ENCODE peak calls at places on chromosomes 13 and 19, in six cellular contexts. J is lung microvascular endothelial cell, M is NCI-H748 treated with DMSO at 0.1 percent for 48 hours, P is dermis blood vessel endothelial cell, E is LHCN-M2, T is left colon. S is an unnamed sample.

GRCh38 chr13:113105032-113105993 is at the start of gene F7:
- DNase-seq in J (no peak), T (peak), P (no peak), M (no peak), E (no peak), S (no peak)

GRCh38 chr13:89457977-89458376 is 1786.8 kb downstream of the SLITRK5 start:
- DNase-seq in J (no peak), E (peak), T (no peak), P (peak), M (no peak), S (no peak)

GRCh38 chr13:59883885-59884284 is 279.8 kb downstream of the DIAPH3 start:
- DNase-seq in E (no peak), J (no peak), T (no peak), M (no peak), P (no peak), S (no peak)

GRCh38 chr13:112510002-112510780 is 77.8 kb downstream of the TUBGCP3 start:
- DNase-seq in J (peak), T (no peak), M (peak), P (peak), E (peak), S (peak)

GRCh38 chr13:44396295-44396962 is 22.8 kb downstream of the SERP2 start:
- DNase-seq in E (no peak), P (no peak), J (no peak), M (no peak), T (no peak), S (no peak)

GRCh38 chr13:49754146-49754545 is 38.3 kb downstream of the KPNA3 start:
- DNase-seq in M (no peak), J (no peak), E (no peak), T (no peak), P (no peak), S (no peak)

GRCh38 chr13:33743438-33744368 is 74.2 kb upstream of the RFC3 start:
- DNase-seq in M (peak), T (no peak), E (no peak), P (no peak), J (no peak), S (no peak)

GRCh38 chr13:79306650-79307049 is 99.4 kb downstream of the RBM26 start:
- DNase-seq in J (no peak), M (no peak), E (no peak), T (no peak), P (no peak), S (no peak)

GRCh38 chr19:29724102-29724641 is 9.1 kb upstream of the C19orf12 start:
- DNase-seq in J (peak), P (peak), T (peak), M (no peak), E (peak), S (peak)

GRCh38 chr19:44746946-44747738 is 1.4 kb upstream of the BCL3 start:
- DNase-seq in M (peak), E (peak), P (peak), J (peak), T (peak), S (peak)

GRCh38 chr19:3284759-3285646 is 60.5 kb downstream of the CELF5 start:
- DNase-seq in P (peak), J (peak), E (peak), T (peak), M (peak), S (no peak)

GRCh38 chr19:39680593-39680992 is 23.7 kb upstream of the LGALS14 start:
- DNase-seq in E (no peak), M (no peak), P (no peak), T (no peak), J (no peak), S (no peak)

GRCh38 chr13:39038569-39038898 is 278 bp downstream of the NHLRC3 start:
- DNase-seq in J (no peak), T (peak), P (peak), M (no peak), E (peak), S (no peak)

GRCh38 chr13:21101865-21102576 is 40.6 kb upstream of the LATS2 start:
- DNase-seq in T (no peak), J (no peak), E (no peak), P (no peak), M (no peak), S (no peak)

GRCh38 chr19:34171877-34172660 is at the start of gene LSM14A:
- DNase-seq in E (peak), J (peak), P (peak), T (peak), M (peak), S (peak)

GRCh38 chr19:15107056-15108010 is at the start of gene SYDE1:
- DNase-seq in M (no peak), T (no peak), J (peak), E (peak), P (peak), S (no peak)

GRCh38 chr13:31050486-31051400 is 111.0 kb downstream of the HSPH1 start:
- DNase-seq in M (no peak), E (peak), J (no peak), T (no peak), P (no peak), S (no peak)

GRCh38 chr13:39600766-39601165 is 2.2 kb downstream of the LHFPL6 start:
- DNase-seq in E (peak), J (no peak), P (peak), M (no peak), T (no peak), S (peak)

GRCh38 chr19:2076481-2077082 is 19.5 kb downstream of the MOB3A start:
- DNase-seq in J (no peak), T (no peak), M (no peak), P (no peak), E (no peak), S (no peak)

GRCh38 chr13:66520511-66521390 is 709.4 kb downstream of the PCDH9 start:
- DNase-seq in J (no peak), M (no peak), E (no peak), P (no peak), T (no peak), S (no peak)

GRCh38 chr13:113077566-113077952 is 28.0 kb upstream of the F7 start:
- DNase-seq in T (no peak), M (no peak), J (no peak), E (no peak), P (no peak), S (no peak)

GRCh38 chr19:36973021-36973843 is 57.1 kb downstream of the ZNF568 start:
- DNase-seq in M (no peak), T (peak), E (peak), P (peak), J (peak), S (peak)

GRCh38 chr19:15640904-15641597 is 354 bp downstream of the CYP4F3 start:
- DNase-seq in M (no peak), E (no peak), T (peak), J (no peak), P (no peak), S (no peak)

GRCh38 chr13:97109841-97110492 is 112.2 kb upstream of the MBNL2 start:
- DNase-seq in P (peak), E (peak), J (peak), T (peak), M (peak), S (peak)

GRCh38 chr19:40507892-40508291 is 41.1 kb downstream of the SPTBN4 start:
- DNase-seq in E (no peak), M (no peak), P (no peak), T (no peak), J (no peak), S (no peak)

S was measured in dorsolateral prefrontal cortex.